ENCODE peak calls at places on chromosomes 3 and 15, in four cellular contexts. D, G, X and Y are unnamed samples.

GRCh38 chr15:53354905-53355304 is 404.6 kb downstream of the WDR72 start:
- DNase-seq in D (no peak), G (no peak), X (no peak), Y (no peak)

GRCh38 chr3:155019576-155019975 is 60.5 kb upstream of the MME start:
- DNase-seq in D (peak; percentile 41), G (no peak), X (no peak), Y (no peak)

GRCh38 chr15:29835301-29835700 is 13.0 kb upstream of the TJP1 start:
- DNase-seq in D (no peak), G (no peak), X (no peak), Y (no peak)

GRCh38 chr15:89704411-89704810 is 13.8 kb downstream of the WDR93 start:
- DNase-seq in D (no peak), G (no peak), X (no peak), Y (no peak)

GRCh38 chr3:87742250-87742649 is 316.6 kb downstream of the CGGBP1 start:
- DNase-seq in D (no peak), G (no peak), X (no peak), Y (no peak)

GRCh38 chr15:31265871-31266711 is 60.5 kb upstream of the KLF13 start:
- DNase-seq in D (peak; percentile 59), G (peak; percentile 85), X (no peak), Y (peak; percentile 29)

GRCh38 chr15:46442196-46442595 is 807.4 kb downstream of the SQOR start:
- DNase-seq in D (no peak), G (no peak), X (no peak), Y (no peak)

GRCh38 chr15:69876030-69876429 is 221.7 kb downstream of the TLE3 start:
- DNase-seq in D (no peak), G (no peak), X (peak; percentile 82), Y (no peak)

GRCh38 chr3:102483556-102483955 is 48.7 kb downstream of the ZPLD1 start:
- DNase-seq in D (no peak), G (no peak), X (no peak), Y (no peak)

GRCh38 chr15:81191701-81192100 is 5.0 kb upstream of the IL16 start:
- DNase-seq in D (no peak), G (no peak), X (no peak), Y (no peak)

GRCh38 chr3:16064660-16065414 is 109.6 kb upstream of the GALNT15 start:
- DNase-seq in D (no peak), G (no peak), X (no peak), Y (no peak)

GRCh38 chr3:95595416-95596075 is 1218.8 kb upstream of the EPHA6 start:
- DNase-seq in D (no peak), G (no peak), X (no peak), Y (no peak)

GRCh38 chr3:123334056-123334455 is 114.8 kb downstream of the ADCY5 start:
- DNase-seq in D (no peak), G (no peak), X (no peak), Y (no peak)

GRCh38 chr15:64682255-64682654 is 93.1 kb downstream of the RBPMS2 start:
- DNase-seq in D (no peak), G (no peak), X (no peak), Y (no peak)

GRCh38 chr3:21752749-21753347 is 1.8 kb upstream of the ZNF385D start:
- DNase-seq in D (no peak), G (no peak), X (no peak), Y (no peak)

GRCh38 chr15:91882858-91883586 is 29.5 kb downstream of the SLCO3A1 start:
- DNase-seq in D (no peak), G (no peak), X (no peak), Y (no peak)

GRCh38 chr3:141410861-141411771 is 42.8 kb downstream of the ZBTB38 start:
- DNase-seq in D (no peak), G (peak; percentile 53), X (no peak), Y (peak; percentile 14)

GRCh38 chr3:195159819-195160175 is 111.2 kb downstream of the XXYLT1 start:
- DNase-seq in D (no peak), G (no peak), X (no peak), Y (no peak)

GRCh38 chr3:187567741-187568140 is 102.5 kb downstream of the SST start:
- DNase-seq in D (no peak), G (no peak), X (no peak), Y (no peak)

GRCh38 chr15:75532413-75533250 is 46.5 kb downstream of the PTPN9 start:
- DNase-seq in D (peak; percentile 36), G (no peak), X (peak; percentile 34), Y (no peak)

GRCh38 chr3:159911011-159911663 is 77.5 kb upstream of the IL12A start:
- DNase-seq in D (no peak), G (no peak), X (no peak), Y (no peak)

GRCh38 chr3:66400381-66401156 is 100.3 kb downstream of the LRIG1 start:
- DNase-seq in D (no peak), G (no peak), X (peak; percentile 39), Y (no peak)
- H3K4me1 ChIP-seq in D (no peaks in the 10 kb centered on the region), G (no peaks in the 10 kb centered on the region), X (peaks cover 3% of the 10 kb centered on the region), Y (no peaks in the 10 kb centered on the region)

GRCh38 chr3:72517804-72518442 is 330.3 kb downstream of the SHQ1 start:
- DNase-seq in D (no peak), G (no peak), X (peak; percentile 77), Y (no peak)

GRCh38 chr3:72523409-72524172 is 324.7 kb downstream of the SHQ1 start:
- DNase-seq in D (peak; percentile 44), G (no peak), X (no peak), Y (no peak)

GRCh38 chr3:72520205-72520604 is 328.0 kb downstream of the SHQ1 start:
- DNase-seq in D (no peak), G (no peak), X (no peak), Y (no peak)

GRCh38 chr3:72517325-72517724 is 330.9 kb downstream of the SHQ1 start:
- DNase-seq in D (no peak), G (no peak), X (no peak), Y (no peak)

GRCh38 chr3:72520690-72521308 is 327.4 kb downstream of the SHQ1 start:
- DNase-seq in D (no peak), G (no peak), X (no peak), Y (no peak)
- H3K4me1 ChIP-seq in D (peaks cover 4% of the 10 kb centered on the region), G (no peaks in the 10 kb centered on the region), X (peaks cover 16% of the 10 kb centered on the region), Y (no peaks in the 10 kb centered on the region)

GRCh38 chr3:52234516-52235447 is 4.2 kb downstream of the TWF2 start:
- DNase-seq in D (no peak), G (no peak), X (no peak), Y (no peak)
- H3K4me1 ChIP-seq in D (peaks cover 20% of the 10 kb centered on the region), G (peaks cover 75% of the 10 kb centered on the region), X (peaks cover under 1% of the 10 kb centered on the region), Y (peaks cover 44% of the 10 kb centered on the region)

DNA sequence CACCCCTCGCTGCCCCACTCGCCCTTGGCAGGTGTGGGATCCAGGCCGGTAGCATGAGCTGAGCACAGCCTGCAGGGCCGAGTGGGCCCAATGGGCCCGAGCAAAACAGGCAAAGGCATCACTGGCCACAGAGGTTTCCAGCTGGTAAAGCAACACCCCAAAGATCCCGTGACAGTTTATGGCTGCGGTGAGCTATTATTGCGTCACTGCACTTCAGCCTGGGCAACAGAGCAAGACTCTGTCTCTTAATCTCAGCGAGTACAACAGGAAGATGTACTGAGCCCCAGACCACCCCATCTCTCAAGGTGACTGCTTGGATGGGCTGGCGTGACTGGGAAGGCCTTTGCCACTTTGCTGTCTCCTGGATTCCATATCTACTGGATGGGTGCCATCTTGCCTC is 4.3 kb downstream of the JMJD7 start:
- DNase-seq in D (no peak), G (no peak), X (no peak), Y (no peak)
- H3K4me1 ChIP-seq in D (peaks cover 20% of the 10 kb centered on the region), G (peaks cover 35% of the 10 kb centered on the region), X (no peaks in the 10 kb centered on the region), Y (peaks cover 34% of the 10 kb centered on the region)

DNA sequence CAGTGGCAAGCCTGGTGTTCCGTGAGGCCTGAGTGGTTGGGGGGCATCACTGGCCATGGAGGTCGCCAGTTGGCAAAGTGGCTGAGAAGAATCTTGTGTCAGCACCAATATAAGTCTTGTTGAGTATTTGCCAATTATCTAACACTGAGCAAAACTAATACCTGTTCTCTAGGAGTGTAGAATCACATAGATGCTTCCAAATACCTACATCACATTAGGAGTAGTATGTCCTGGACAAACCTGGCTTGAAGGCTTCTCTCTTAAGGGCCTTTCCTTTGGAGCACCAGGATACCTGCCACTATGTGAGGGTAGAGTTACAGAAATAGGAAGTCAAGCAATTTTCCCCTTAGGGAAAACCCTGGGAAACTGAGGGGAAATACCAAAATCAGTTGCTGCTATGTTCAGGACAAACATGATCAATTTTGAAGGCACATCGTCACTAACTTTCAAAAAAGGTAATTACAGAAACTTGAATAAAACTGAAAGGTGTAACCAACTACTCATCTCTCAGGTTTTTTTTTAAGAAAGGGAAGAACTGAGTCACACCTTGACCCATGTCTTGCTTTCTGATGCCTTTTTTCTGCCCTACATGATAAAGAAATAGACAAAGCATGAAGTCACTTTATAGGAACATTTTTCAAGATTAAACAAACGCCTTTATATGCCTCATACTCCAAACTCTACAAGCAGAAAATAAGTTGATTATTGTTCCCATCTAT is 100.4 kb downstream of the IMPG2 start:
- DNase-seq in D (no peak), G (no peak), X (no peak), Y (no peak)
- H3K4me1 ChIP-seq in D (no peaks in the 10 kb centered on the region), G (no peaks in the 10 kb centered on the region), X (no peaks in the 10 kb centered on the region), Y (no peaks in the 10 kb centered on the region)

DNA sequence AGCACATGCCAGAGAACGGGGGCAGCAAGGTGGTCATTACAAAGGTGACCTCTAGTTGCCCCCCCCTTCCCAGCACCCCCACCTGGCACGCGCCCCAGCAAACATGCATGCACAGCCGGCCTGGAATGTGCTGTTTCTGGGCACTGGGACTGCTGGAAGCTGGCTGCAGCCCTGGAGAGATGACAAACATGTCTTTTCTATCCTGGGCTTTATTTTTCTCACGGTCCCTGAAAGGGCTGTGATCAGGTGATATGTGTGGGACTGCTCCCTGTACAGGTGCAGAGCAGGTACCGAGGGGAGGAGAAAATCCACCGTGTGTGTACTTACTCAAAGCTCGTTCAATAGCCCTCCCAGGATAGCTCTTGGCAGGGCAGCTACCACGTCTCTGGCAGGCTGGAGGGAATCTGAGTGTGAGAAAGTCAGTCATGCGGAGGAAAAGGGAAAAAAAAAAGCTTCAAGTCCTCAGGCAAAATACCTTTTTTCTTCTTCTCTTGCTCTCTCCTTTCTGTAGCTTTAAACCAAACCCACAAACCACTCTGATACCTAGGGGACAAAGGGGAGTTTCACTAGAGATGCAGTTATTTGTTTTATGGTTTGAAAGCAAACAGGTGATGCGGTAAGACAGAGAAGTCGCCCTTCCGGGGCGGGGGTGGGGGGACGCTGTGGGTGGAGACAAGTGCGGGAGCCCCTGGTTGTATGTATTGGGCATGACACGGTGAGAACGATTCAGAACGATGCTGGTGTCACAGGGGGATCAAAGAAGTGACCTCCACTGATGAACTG is 5.0 kb upstream of the HES1 start:
- DNase-seq in D (peak; percentile 35), G (peak; percentile 34), X (no peak), Y (no peak)
- H3K4me1 ChIP-seq in D (peaks cover 7% of the 10 kb centered on the region), G (peaks cover 25% of the 10 kb centered on the region), X (peaks cover 10% of the 10 kb centered on the region), Y (peaks cover 21% of the 10 kb centered on the region)